ENCODE peak calls at places on chromosomes 6 and 20, in six cellular contexts. Y is progenitor cell of endocrine pancreas, E is NB4, T is fibroblast of lung, J is coronary artery, N is astrocyte of the spinal cord. P is an unnamed sample.

GRCh38 chr6:170522565-170523183 is 30.4 kb downstream of the PSMB1 start:
- DNase-seq in Y (no peak), N (no peak), J (no peak), E (peak), T (peak), P (peak)

GRCh38 chr6:74356385-74356784 is 660.4 kb downstream of the CD109 start:
- DNase-seq in J (no peak), T (peak), E (no peak), N (no peak), Y (no peak), P (no peak)

GRCh38 chr20:63594043-63594561 is 20.1 kb upstream of the HELZ2 start:
- DNase-seq in Y (no peak), T (peak), N (peak), E (no peak), J (no peak), P (no peak)

GRCh38 chr20:37686762-37687477 is 6.9 kb upstream of the CTNNBL1 start:
- DNase-seq in T (peak), E (no peak), N (peak), Y (no peak), J (no peak), P (peak)

GRCh38 chr20:43963872-43964791 is 49.5 kb downstream of the TOX2 start:
- DNase-seq in J (no peak), E (peak), Y (no peak), N (peak), T (peak), P (no peak)

GRCh38 chr20:1334761-1335160 is 5.8 kb upstream of the SDCBP2 start:
- DNase-seq in E (peak), T (no peak), Y (no peak), N (no peak), J (no peak), P (no peak)

GRCh38 chr6:149484733-149485700 is at the start of gene ZC3H12D:
- DNase-seq in N (peak), Y (no peak), J (no peak), T (peak), E (peak), P (peak)

GRCh38 chr6:21594427-21595264 is 1.1 kb downstream of the SOX4 start:
- DNase-seq in E (peak), T (peak), Y (peak), N (peak), J (peak), P (peak)

GRCh38 chr6:45479834-45480696 is 102.3 kb upstream of the SUPT3H start:
- DNase-seq in Y (no peak), J (no peak), E (peak), T (peak), N (peak), P (no peak)

GRCh38 chr6:107340881-107341280 is 118.5 kb downstream of the PDSS2 start:
- DNase-seq in T (no peak), J (no peak), Y (no peak), N (no peak), E (no peak), P (no peak)

GRCh38 chr6:54574671-54575070 is 266.4 kb downstream of the TINAG start:
- DNase-seq in N (no peak), J (no peak), T (no peak), E (no peak), Y (no peak), P (peak)

GRCh38 chr20:60053125-60053812 is 95.0 kb downstream of the CDH26 start:
- DNase-seq in J (no peak), Y (no peak), T (no peak), N (no peak), E (peak), P (no peak)

GRCh38 chr6:36724514-36725385 is 27.1 kb downstream of the RAB44 start:
- DNase-seq in N (peak), T (peak), J (no peak), E (peak), Y (peak), P (peak)

GRCh38 chr6:144651219-144651618 is 366.1 kb downstream of the UTRN start:
- DNase-seq in E (no peak), J (no peak), N (no peak), Y (no peak), T (no peak), P (no peak)

GRCh38 chr6:144646066-144646800 is 361.1 kb downstream of the UTRN start:
- DNase-seq in E (no peak), T (peak), N (peak), J (no peak), Y (no peak), P (no peak)

GRCh38 chr6:144647406-144647964 is 362.4 kb downstream of the UTRN start:
- DNase-seq in E (no peak), T (peak), Y (no peak), J (no peak), N (no peak), P (no peak)

GRCh38 chr6:144649085-144649484 is 363.9 kb downstream of the UTRN start:
- DNase-seq in T (no peak), E (no peak), Y (no peak), J (no peak), N (no peak), P (no peak)

GRCh38 chr6:144647971-144648651 is 363.0 kb downstream of the UTRN start:
- DNase-seq in E (no peak), J (no peak), Y (no peak), T (no peak), N (no peak), P (no peak)
- TF ChIP-seq CTCF in E (no peak), J (no peak), Y (no peak), T (no peak), N (no peak), P (no peak)

GRCh38 chr20:47711046-47711752 is 74.1 kb downstream of the SULF2 start:
- DNase-seq in J (no peak), T (peak), N (no peak), E (no peak), Y (no peak), P (peak)
- TF ChIP-seq CTCF in J (no peak), T (no peak), N (no peak), E (no peak), Y (no peak), P (no peak)

DNA sequence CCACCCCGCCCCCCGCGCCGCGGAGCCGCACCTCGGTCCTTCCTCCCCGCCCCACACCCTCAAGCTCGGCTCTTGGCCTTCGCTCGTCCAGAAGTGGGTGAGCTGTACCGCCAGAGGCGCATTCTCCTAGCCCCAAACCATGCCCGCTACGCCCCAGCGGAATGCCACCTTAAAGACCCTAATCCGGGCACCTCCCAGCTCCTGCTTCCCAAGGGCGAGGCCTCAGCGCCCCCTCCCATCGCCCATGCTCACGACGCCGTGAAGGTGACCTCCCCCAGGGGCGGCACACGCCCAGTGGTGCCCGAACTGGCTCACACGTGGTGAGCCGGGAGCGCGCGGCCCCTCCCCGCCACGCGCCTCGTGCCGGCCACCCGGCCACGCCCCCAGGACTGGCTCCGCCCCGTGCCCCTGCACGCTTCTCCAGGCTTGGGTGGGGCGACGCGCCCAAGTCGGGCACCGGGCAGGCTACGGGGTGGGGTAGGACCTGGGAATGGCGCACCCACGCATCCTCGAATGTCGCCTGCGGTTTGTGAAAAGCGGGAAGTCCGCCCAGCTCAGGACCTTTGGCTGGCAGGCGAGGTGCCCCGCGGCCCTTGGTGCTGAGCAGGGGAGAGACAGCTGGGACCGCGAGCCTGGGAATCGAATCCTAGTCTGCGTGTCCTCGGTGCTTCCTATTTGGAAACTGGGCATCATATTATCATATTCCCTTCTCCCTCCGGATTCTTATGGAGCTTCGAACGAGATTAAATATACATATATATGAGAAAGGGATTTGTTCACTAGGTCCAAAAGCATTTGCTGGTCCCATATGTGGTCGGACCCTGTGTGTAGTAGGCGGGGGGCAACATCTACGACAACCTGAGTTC is 942 bp upstream of the SOX12 start:
- DNase-seq in T (peak), J (peak), Y (peak), N (peak), E (peak), P (peak)
- TF ChIP-seq CTCF in T (peak), J (no peak), Y (peak), N (peak), E (peak), P (no peak)

GRCh38 chr6:145194389-145194788 is 540.9 kb downstream of the EPM2A start:
- DNase-seq in Y (no peak), E (no peak), J (no peak), N (no peak), T (no peak), P (no peak)

GRCh38 chr6:145204258-145204766 is 531.0 kb downstream of the EPM2A start:
- DNase-seq in N (no peak), T (no peak), E (no peak), Y (no peak), J (no peak), P (no peak)

DNA sequence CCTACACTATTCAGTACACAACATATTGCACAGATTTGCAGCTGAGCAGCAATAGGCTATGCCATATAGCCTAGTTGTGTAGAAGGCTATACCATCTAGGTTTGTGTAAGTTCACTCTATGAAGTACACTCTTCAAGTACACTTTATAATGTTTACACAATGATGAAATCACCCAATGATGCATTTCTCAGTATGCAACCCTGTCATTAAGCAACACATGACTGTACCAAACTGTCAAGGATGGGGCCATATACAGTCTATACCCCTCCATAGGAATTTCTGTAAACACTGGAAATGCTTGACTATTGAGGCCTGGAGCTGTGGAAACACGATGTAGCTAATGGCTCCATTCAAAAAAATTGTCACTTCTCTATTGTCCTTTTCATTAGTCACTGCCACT is 535.4 kb downstream of the EPM2A start:
- DNase-seq in E (no peak), T (peak), J (no peak), Y (no peak), N (peak), P (no peak)
- TF ChIP-seq CTCF in E (no peak), T (no peak), J (no peak), Y (no peak), N (no peak), P (no peak)

DNA sequence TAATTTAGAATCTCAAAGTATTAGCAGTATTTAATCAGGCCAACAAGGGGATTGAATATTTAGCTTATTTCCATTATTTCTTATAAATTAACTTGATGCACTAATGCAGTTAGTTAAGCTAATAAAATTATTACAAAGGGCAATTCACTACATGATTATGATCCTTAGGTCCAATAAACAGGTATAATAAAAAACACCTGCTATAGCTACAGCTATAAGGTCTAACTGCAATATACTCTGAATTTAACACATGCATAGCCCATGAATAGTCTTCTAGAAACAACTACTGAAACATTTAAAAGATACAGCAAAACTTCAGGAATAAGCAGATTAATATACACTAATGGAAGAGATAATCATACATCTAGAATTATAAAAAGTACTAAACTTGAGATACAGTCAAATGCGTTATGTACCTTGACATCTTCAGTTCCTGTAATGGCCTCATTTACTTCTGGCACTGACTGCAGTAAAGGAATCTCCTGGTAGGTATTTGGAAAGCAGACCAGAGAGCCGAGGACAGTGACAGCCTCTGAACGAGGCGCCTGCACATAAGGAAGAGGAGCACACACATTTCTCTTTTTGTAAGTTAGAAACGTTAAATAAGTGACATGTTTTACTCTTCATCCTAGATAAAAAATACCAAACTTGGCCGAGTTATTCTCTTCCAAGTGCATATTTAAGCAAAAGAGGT is 168.5 kb downstream of the INSM1 start:
- DNase-seq in E (no peak), T (no peak), Y (no peak), J (no peak), N (no peak), P (no peak)
- TF ChIP-seq CTCF in E (no peak), T (no peak), Y (no peak), J (no peak), N (no peak), P (no peak)

DNA sequence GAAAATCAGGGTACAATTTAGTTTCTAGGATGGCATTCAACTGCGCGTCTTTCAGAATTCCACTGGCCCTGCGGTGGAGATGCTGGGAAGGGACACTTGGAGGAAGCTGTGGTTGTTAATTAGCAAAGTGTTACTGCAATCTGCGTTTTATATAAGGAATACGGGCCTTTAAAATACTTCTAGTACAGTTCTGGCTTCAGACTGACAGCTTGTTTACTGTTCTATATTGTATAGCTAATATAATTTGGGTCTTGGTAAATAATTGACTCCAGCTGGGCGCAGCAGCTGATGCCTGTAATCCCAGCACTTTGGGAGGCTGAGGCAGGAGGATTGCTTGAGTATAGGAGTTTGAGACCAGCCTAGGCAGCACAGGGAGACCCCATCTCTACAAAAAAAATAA is 63.7 kb downstream of the MYB start:
- DNase-seq in T (no peak), E (no peak), N (no peak), J (no peak), Y (no peak), P (no peak)
- TF ChIP-seq CTCF in T (no peak), E (no peak), N (no peak), J (no peak), Y (no peak), P (no peak)

DNA sequence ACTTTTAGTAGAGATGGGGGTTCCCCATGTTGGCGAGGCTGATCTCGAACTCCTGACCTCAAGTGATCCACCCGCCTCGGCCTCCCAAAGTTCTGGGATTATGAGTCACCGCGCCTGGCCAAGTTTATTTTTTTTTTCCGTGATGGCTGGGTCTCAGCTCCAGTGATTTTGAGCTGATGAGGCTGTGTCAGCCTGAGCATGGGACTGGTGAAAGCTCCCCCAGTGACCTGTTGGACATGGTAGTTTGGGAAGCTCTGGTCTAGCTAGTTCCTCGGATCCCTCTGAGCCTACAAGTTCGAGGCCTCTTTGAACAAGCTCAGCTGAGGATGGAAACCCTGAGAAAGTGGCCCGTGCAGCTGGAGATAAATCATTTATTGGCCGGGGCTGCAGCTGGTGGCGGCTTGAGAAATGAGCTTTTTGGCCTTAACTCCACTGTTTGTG is 126.8 kb downstream of the SNX5 start:
- DNase-seq in N (peak), T (peak), E (no peak), J (no peak), Y (no peak), P (no peak)
- TF ChIP-seq CTCF in N (no peak), T (no peak), E (no peak), J (no peak), Y (no peak), P (no peak)

DNA sequence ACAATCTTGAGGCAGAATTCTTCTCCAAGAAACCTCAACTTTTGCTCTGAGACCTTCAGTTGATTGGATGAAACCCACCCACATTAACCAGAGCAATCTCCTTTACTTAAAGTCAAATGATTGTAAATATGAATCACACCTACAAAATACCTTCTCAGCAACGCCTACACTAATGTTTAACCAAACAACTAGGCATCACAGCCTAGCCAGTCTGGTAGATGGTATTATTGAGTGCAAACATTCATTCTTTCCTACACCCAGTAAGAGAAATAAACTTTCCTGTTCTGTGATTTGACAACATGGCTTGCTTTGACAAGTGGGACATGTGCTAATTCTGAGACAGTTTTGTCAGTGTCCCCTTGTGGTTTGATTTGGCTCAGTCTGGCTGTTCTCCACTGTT is 252.2 kb downstream of the HACE1 start:
- DNase-seq in T (no peak), N (no peak), Y (no peak), E (no peak), J (no peak), P (no peak)
- TF ChIP-seq CTCF in T (no peak), N (no peak), Y (no peak), E (no peak), J (no peak), P (no peak)

DNA sequence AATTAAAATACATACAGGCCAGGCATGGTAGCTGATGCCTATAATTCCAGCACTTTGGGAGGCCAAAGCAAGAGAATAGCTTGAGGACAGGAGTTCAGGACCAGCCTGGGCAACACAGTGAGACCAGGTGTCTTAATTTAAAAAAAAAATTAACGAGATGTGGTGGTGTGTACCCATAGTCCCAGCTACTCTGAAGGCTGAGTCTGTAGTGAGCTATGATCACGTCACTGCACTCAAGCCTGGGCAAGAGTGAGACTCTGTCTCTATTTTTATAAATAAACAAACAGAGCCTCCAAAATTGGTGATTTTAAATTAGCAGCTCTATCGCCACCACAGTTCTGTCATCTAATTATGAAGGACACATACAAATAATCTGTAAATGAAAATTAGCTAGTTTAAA is 37.9 kb downstream of the ABHD12 start:
- DNase-seq in N (no peak), E (no peak), Y (no peak), J (no peak), T (no peak), P (no peak)
- TF ChIP-seq CTCF in N (no peak), E (no peak), Y (no peak), J (no peak), T (no peak), P (no peak)